ENCODE peak calls at places on chromosome 16, in nine cellular contexts. R is GM12878, Z is A549, B is ovary, N is transverse colon, K is tibial nerve, W is stomach, C is suprapubic skin, U is H1. Y is an unnamed sample.

GRCh38 chr16:56513972-56514371 is 5.9 kb downstream of the BBS2 start:
- DNase-seq in Z (peak), R (peak), K (peak), C (no peak), W (peak), N (peak), U (no peak), B (peak), Y (no peak)

GRCh38 chr16:86062271-86062965 is 163.5 kb downstream of the IRF8 start:
- DNase-seq in W (no peak), Z (no peak), N (no peak), B (no peak), C (no peak), K (no peak), R (no peak), U (no peak), Y (no peak)

GRCh38 chr16:56643080-56643778 is 4.8 kb downstream of the MT1A start:
- DNase-seq in R (no peak), W (peak), Z (peak), N (peak), U (no peak), K (peak), C (no peak), B (peak), Y (peak)

GRCh38 chr16:23920899-23921298 is 85.1 kb downstream of the PRKCB start:
- DNase-seq in K (no peak), W (no peak), Z (no peak), U (no peak), C (no peak), R (no peak), N (no peak), B (no peak), Y (no peak)

GRCh38 chr16:63050391-63050790 is 1014.2 kb upstream of the CDH8 start:
- DNase-seq in C (no peak), N (no peak), R (no peak), W (no peak), Z (no peak), K (no peak), B (no peak), U (no peak), Y (no peak)

GRCh38 chr16:35221482-35222185 is 1762.2 kb downstream of the TP53TG3F start:
- DNase-seq in U (no peak), Z (no peak), R (no peak), C (no peak), N (no peak), W (no peak), B (no peak), K (no peak), Y (no peak)

GRCh38 chr16:31409433-31409832 is 16.3 kb downstream of the ITGAD start:
- DNase-seq in Z (peak), N (no peak), K (no peak), C (no peak), B (no peak), R (no peak), U (no peak), W (no peak), Y (no peak)

GRCh38 chr16:46673320-46674013 is 15.5 kb downstream of the VPS35 start:
- DNase-seq in K (no peak), Z (peak), U (no peak), C (no peak), W (peak), B (no peak), N (peak), R (peak), Y (no peak)

GRCh38 chr16:53924311-53924860 is 220.4 kb downstream of the FTO start:
- DNase-seq in Z (no peak), K (no peak), W (no peak), B (no peak), R (no peak), N (no peak), U (no peak), C (no peak), Y (no peak)

GRCh38 chr16:15925631-15926030 is 23.8 kb upstream of the ABCC1 start:
- DNase-seq in Z (no peak), C (no peak), B (no peak), W (no peak), N (no peak), U (no peak), R (no peak), K (no peak), Y (no peak)
- TF ChIP-seq CTCF in Z (no peak), C (no peak), B (no peak), W (no peak), N (no peak), U (no peak), R (no peak), K (no peak), Y (no peak)

DNA sequence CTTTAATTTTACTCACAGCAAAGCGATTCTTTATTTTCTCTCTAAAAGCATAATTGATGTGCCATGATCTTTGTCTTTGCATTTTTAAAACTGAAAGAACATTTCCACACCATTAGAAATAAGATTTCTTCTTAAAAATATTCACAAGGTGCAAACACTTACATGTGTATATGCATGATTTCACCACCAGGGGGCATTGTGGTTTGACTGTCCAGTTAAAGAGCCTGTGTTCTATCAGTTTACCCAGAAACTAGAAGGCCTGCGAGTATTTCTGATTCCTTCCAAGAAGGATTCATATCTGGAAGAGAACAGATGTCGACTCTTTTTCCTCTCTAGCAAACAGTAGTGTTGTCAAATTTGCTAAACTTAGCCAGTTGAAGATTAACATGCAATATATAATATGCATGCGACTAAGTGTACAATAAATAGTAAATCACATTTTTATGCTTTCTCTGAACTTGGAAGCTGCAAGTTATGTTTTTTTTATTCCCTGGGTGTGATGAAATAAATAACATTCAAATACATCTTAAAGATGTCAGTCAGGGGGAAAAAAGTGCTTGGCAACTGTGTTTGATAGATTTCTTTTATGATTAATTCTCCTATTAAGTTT is 404.2 kb downstream of the WWOX start:
- DNase-seq in N (peak), W (peak), B (peak), Z (peak), R (no peak), K (peak), C (no peak), U (no peak), Y (peak)
- TF ChIP-seq EP300 in N (no peak), W (no peak), B (no peak), Z (no peak), R (no peak), K (no peak), C (no peak), U (no peak), Y (no peak)

DNA sequence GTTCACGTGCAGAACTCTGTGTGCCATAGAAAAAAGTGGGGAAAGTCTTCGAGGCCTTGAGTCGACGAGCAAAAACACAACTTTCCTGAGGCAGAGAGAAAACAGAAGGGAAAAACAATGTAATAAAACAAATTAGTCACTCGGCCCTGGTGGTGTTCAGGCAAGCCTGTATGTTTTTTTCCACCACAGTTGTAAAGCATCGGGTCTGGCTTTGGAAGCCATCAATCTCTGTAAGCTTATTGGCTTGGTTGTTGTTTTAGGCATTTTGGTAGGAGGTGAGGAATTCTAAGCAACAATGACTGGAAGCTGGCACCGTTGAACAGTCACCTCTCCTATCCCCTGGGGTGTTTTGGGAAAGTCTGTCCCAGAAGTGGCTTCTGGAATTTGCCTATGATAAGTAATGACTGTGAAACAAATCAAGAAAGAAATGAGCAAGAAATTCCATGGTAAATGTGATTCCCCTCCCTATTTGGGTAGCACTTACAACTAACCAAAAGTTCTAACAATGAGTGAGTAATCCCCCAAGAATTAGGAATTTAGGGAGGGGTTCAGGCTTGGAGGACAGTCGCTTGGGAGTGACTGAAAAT is 2.8 kb downstream of the CDH13 start:
- DNase-seq in C (no peak), W (no peak), Z (no peak), B (no peak), U (no peak), R (no peak), N (no peak), K (no peak), Y (peak)
- H3K27ac ChIP-seq in C (peak), W (no peak), Z (no peak), B (no peak), U (no peak), R (no peak), N (no peak), K (no peak), Y (peak)

DNA sequence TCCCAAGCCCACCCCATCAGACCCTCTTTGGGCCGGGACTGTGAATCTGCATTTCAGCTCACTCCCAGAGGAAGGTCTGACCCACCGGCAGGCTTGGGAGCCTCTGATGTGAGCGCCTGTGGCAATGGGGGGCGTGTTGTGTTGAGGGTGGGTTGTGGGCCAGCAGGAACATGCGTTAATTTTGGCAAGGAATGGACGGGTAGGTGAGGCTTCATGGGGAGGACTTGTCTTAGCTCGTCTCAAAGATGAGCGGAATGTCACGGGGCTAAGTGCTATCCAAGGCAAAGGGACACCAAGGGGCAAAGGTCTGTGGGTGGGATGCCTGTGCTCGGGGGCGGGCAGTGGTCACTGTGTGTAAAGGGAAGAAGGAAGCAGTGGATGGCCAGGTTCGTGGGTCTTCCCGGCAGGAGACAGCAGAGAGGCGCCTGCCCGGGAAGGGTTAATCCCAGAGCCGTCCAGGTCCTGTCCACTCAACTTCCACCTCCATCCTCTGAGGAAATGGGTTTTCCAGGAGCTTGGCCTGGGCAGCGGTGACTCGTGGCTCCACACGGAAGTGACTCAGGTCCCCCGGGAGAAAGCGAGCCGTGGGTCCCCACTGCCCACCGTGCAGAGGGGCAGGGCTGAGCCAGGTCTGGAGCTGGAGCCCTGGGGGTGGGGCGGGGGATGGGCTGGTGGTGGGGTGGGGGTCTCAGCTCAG is 17.4 kb downstream of the ADGRG1 start:
- DNase-seq in W (no peak), C (no peak), N (no peak), K (no peak), Z (no peak), R (no peak), B (peak), U (no peak), Y (peak)
- TF ChIP-seq CTCF in W (no peak), C (no peak), N (no peak), K (no peak), Z (no peak), R (no peak), B (no peak), U (no peak), Y (no peak)

GRCh38 chr16:6362321-6362720 is 970.3 kb upstream of the RBFOX1 start:
- DNase-seq in N (no peak), Z (no peak), K (no peak), W (no peak), B (no peak), U (no peak), R (no peak), C (no peak), Y (no peak)

GRCh38 chr16:6360641-6361040 is 972.0 kb upstream of the RBFOX1 start:
- DNase-seq in Z (no peak), W (no peak), C (no peak), B (no peak), K (no peak), R (no peak), U (no peak), N (no peak), Y (no peak)

DNA sequence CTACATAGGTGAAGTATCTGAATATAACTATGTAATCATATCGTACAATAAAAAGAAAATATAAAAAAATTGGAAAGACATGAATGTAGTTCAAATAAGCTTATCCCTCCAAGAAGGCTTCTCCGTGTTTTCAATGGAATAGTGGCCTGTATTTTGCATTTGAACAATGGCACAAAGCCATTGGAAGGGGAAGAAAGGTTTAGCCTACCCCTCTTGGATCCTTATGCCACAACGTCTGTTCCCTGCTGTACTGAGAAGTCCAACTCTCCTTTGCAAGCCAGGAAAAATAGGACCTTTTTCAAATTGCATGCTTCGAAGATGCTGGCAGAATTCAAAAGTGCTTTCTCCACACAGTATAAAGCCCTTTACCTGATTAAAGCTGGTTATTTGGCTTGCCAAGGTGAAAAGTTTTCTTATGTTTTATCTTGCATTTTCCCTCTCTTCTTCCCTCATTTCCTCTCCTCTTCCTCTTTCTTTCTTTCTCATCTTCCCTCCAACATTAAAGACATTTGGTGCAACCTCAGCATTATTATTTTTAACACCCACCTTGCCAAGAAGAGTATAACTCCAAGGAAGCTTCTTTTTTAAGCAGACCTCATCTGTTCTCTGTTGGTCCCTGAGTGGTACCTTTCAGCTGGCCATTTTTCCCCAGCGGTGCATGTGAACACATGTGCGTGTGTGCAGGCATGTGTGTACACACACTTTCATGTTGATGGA is 968.6 kb upstream of the RBFOX1 start:
- DNase-seq in Z (no peak), W (no peak), N (no peak), U (no peak), C (no peak), K (no peak), R (no peak), B (no peak), Y (no peak)
- TF ChIP-seq EP300 in Z (no peak), W (no peak), N (no peak), U (no peak), C (no peak), K (no peak), R (no peak), B (no peak), Y (no peak)

DNA sequence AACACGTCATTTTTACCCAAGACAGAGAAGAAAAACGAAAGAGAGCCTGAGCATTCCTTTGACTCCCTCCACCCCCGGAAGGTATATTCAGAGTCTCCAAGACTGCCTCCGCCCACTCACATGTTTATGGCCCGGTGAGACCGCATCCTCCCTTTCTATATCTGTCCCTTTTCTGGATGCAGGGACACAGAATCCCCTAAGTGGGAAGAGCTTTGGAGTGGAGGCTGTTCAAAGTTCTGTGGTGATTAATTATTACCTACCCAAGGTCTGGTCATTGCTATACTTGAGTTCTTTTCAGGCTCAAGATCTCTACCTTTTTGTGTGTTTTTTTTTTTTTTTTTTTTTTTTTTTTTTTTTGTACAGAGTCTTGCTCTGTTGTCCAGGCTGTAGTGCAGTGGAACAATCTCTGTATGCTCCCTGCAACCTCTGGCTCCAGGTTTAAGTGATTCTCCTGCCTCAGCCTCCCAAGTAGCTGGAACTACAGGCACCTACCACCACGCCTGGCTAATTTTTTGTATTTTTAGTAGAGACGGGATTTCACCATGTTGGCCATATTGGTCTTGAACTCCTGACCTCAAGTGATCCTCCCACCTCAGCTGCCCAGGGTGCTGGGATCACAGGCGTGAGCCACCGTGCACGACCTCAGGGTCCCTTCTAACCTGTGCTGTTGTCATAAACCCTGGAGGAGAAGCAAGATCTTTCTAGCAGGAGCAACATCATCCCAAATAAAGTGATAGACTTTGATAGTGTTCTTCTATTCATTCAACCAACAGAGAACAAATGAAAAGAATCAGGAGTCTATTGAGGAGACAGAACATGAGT is 407.1 kb downstream of the WWOX start:
- DNase-seq in R (no peak), B (no peak), W (no peak), K (no peak), Z (no peak), N (no peak), U (no peak), C (no peak), Y (no peak)
- H3K27ac ChIP-seq in R (no peak), B (peak), W (peak), K (peak), Z (no peak), N (peak), U (no peak), C (peak), Y (peak)